ENCODE peak calls at places on chromosomes 6 and 20, in five cellular contexts. L is HL-60, X is K562, E is breast epithelium, D is transverse colon. O is an unnamed sample.
A peak's percentile ranks its signal among the peaks of the same experiment; 100 is the strongest.

GRCh38 chr6:23655502-23655901 is 470.5 kb upstream of the NRSN1 start:
- DNase-seq in X (no peak), D (no peak), E (no peak), L (no peak), O (no peak)

GRCh38 chr6:29255530-29255929 is 46.0 kb upstream of the OR14J1 start:
- DNase-seq in X (no peak), L (no peak), E (no peak), D (no peak), O (no peak)

GRCh38 chr20:64166712-64167615 is 2.7 kb downstream of the MYT1 start:
- DNase-seq in D (no peak), L (no peak), E (no peak), X (no peak), O (no peak)

GRCh38 chr20:36268501-36269342 is 32.4 kb downstream of the AAR2 start:
- DNase-seq in X (no peak), D (no peak), L (no peak), E (no peak), O (peak; percentile 33)

GRCh38 chr20:21936720-21937380 is 231.4 kb downstream of the PAX1 start:
- DNase-seq in X (no peak), L (no peak), E (no peak), D (no peak), O (no peak)

GRCh38 chr6:37502703-37503485 is 3.2 kb upstream of the CCDC167 start:
- DNase-seq in X (no peak), E (no peak), L (no peak), D (no peak), O (no peak)

GRCh38 chr6:153312633-153313032 is 181.6 kb upstream of the RGS17 start:
- DNase-seq in X (peak; percentile 4), L (peak; percentile 43), E (no peak), D (peak; percentile 12), O (no peak)

GRCh38 chr6:56595490-56596122 is 47.1 kb downstream of the DST start:
- DNase-seq in L (no peak), D (peak; percentile 35), E (no peak), X (peak; percentile 67), O (no peak)

GRCh38 chr6:14275493-14275851 is 157.9 kb downstream of the CD83 start:
- DNase-seq in D (no peak), X (no peak), E (no peak), L (no peak), O (no peak)

GRCh38 chr6:30494275-30494990 is 5.1 kb downstream of the HLA-E start:
- DNase-seq in E (no peak), D (no peak), L (no peak), X (no peak), O (no peak)

GRCh38 chr6:45592991-45593390 is 215.3 kb upstream of the SUPT3H start:
- DNase-seq in E (no peak), L (no peak), D (no peak), X (no peak), O (no peak)

GRCh38 chr20:33433465-33433864 is 10.1 kb downstream of the SNTA1 start:
- DNase-seq in E (no peak), D (no peak), L (no peak), X (no peak), O (peak; percentile 66)

GRCh38 chr20:19210426-19211155 is 1.9 kb upstream of the SLC24A3 start:
- DNase-seq in X (no peak), L (no peak), D (no peak), E (peak; percentile 49), O (peak; percentile 72)

GRCh38 chr20:856361-856775 is 22.9 kb downstream of the FAM110A start:
- DNase-seq in L (no peak), D (no peak), X (no peak), E (peak; percentile 92), O (no peak)

GRCh38 chr6:39550191-39550590 is 175.0 kb downstream of the KIF6 start:
- DNase-seq in L (no peak), X (no peak), E (no peak), D (no peak), O (no peak)

GRCh38 chr6:24391756-24392405 is 10.9 kb upstream of the MRS2 start:
- DNase-seq in D (no peak), L (no peak), E (no peak), X (no peak), O (no peak)

GRCh38 chr6:24933868-24934401 is 1.8 kb downstream of the RIPOR2 start:
- DNase-seq in E (no peak), D (peak; percentile 33), L (no peak), X (peak; percentile 58), O (no peak)

GRCh38 chr6:105781248-105781647 is 304.9 kb upstream of the PRDM1 start:
- DNase-seq in L (no peak), D (no peak), E (no peak), X (peak; percentile 27), O (no peak)

GRCh38 chr6:43070028-43070632 is 6.0 kb upstream of the PTK7 start:
- DNase-seq in X (peak; percentile 78), D (no peak), E (no peak), L (no peak), O (no peak)

GRCh38 chr6:2725999-2726567 is 24.6 kb downstream of the MYLK4 start:
- DNase-seq in E (no peak), L (no peak), D (no peak), X (peak; percentile 55), O (no peak)

GRCh38 chr20:33124261-33124660 is 43.7 kb upstream of the BPIFA2 start:
- DNase-seq in E (no peak), X (no peak), L (no peak), D (no peak), O (no peak)

GRCh38 chr6:49551126-49551865 is 828 bp downstream of the C6orf141 start:
- DNase-seq in X (no peak), D (peak; percentile 25), L (no peak), E (no peak), O (no peak)

GRCh38 chr6:112007254-112007653 is 46.6 kb upstream of the CCN6 start:
- DNase-seq in L (no peak), E (no peak), D (no peak), X (no peak), O (no peak)

GRCh38 chr6:79170431-79170830 is 64.1 kb downstream of the HMGN3 start:
- DNase-seq in X (no peak), L (no peak), E (no peak), D (no peak), O (no peak)

GRCh38 chr6:8180327-8181161 is 78.2 kb upstream of the EEF1E1 start:
- DNase-seq in L (no peak), X (no peak), D (no peak), E (no peak), O (no peak)

GRCh38 chr6:134619789-134620188 is 301.9 kb upstream of the SGK1 start:
- DNase-seq in D (no peak), E (no peak), L (no peak), X (no peak), O (no peak)

GRCh38 chr20:50027611-50028105 is 44.9 kb downstream of the SNAI1 start:
- DNase-seq in L (no peak), D (peak; percentile 25), E (peak; percentile 53), X (no peak), O (peak; percentile 89)

GRCh38 chr6:154842828-154843227 is 109.6 kb downstream of the SCAF8 start:
- DNase-seq in D (no peak), X (no peak), L (no peak), E (no peak), O (no peak)

DNA sequence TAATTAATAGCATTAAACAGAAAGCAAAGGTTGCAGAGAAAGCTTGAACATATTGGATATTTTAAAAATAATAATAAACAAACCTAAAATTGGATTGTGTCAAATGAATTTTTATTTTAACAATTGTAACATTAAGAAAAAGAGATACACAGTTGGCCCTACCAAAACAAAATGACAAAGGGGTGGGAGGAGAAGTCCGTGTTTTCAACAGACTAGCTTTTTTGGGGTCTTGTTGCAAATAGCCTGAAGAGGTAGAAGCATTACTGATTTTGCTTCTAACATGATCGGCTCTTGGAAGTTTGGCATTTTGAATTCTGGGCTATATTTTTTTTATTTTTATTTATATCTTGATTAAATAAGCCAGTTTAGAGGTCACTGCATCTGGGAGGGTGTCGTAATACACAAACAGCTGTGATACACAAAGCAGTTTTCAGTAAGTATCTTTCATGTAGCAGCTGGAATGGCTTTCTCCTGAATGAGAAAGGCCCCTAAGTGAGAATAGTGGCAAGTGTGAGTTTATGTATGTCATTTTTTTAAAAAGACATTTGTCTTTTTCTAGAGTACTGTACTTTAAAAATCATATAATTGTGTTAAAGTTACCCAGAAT is 85.5 kb upstream of the ZNF217 start:
- DNase-seq in L (no peak), D (no peak), X (peak; percentile 25), E (no peak), O (no peak)
- TF ChIP-seq CTCF in L (no peak), D (no peak), X (peak; percentile 8), E (no peak), O (no peak)

GRCh38 chr6:92043782-92044181 is 1375.6 kb downstream of the EPHA7 start:
- DNase-seq in L (no peak), X (no peak), D (no peak), E (no peak), O (no peak)
- TF ChIP-seq POLR2AphosphoS5 in L (no peak), X (no peak), D (no peak), E (no peak), O (no peak)

GRCh38 chr20:23401051-23401450 is 20.2 kb downstream of the NAPB start:
- DNase-seq in X (no peak), D (no peak), E (no peak), L (no peak), O (no peak)
- H3K27ac ChIP-seq in X (no peak overlapping the region), D (no peak overlapping the region), E (no peak overlapping the region), L (no peak overlapping the region), O (no peak overlapping the region)

GRCh38 chr6:116680880-116681672 is at the start of gene KPNA5:
- DNase-seq in X (peak; percentile 96), D (peak; percentile 93), E (peak; percentile 83), L (peak; percentile 73), O (peak; percentile 94)
- TF ChIP-seq CTCF in X (no peak), D (no peak), E (no peak), L (no peak), O (no peak)